ENCODE peak calls at places on chromosomes 4 and X, in six cellular contexts. T is heart left ventricle, M is pancreas, X is AG04449, O is nephron progenitor cell, F is GM13976. W is an unnamed sample.

GRCh38 chr4:159097785-159098184 is 5.1 kb upstream of the RAPGEF2 start:
- DNase-seq in M (no peak), T (no peak), F (no peak), X (no peak), O (no peak), W (no peak)

GRCh38 chr4:128334256-128334655 is 46.6 kb upstream of the PGRMC2 start:
- DNase-seq in M (no peak), T (no peak), F (no peak), O (no peak), X (no peak), W (no peak)

GRCh38 chr4:120261117-120261516 is 194.5 kb upstream of the MAD2L1 start:
- DNase-seq in T (no peak), F (no peak), M (no peak), X (no peak), O (no peak), W (no peak)

GRCh38 chrX:65451663-65452062 is 82.9 kb downstream of the LAS1L start:
- DNase-seq in T (no peak), F (peak; percentile 46), M (no peak), X (no peak), O (peak; percentile 10), W (peak; percentile 54)

GRCh38 chrX:49039598-49040375 is 3.4 kb downstream of the TFE3 start:
- DNase-seq in T (peak; percentile 76), F (no peak), O (peak; percentile 63), X (peak; percentile 74), M (peak; percentile 46), W (peak; percentile 53)

GRCh38 chrX:68827848-68828562 is 816 bp upstream of the EFNB1 start:
- DNase-seq in M (peak; percentile 65), T (peak; percentile 84), F (peak; percentile 65), O (peak; percentile 87), X (no peak), W (peak; percentile 73)

GRCh38 chrX:103817502-103817901 is 14.6 kb downstream of the RAB9B start:
- DNase-seq in F (peak; percentile 17), M (no peak), O (peak; percentile 25), T (no peak), X (no peak), W (peak; percentile 32)

GRCh38 chrX:9569875-9570274 is 105.0 kb downstream of the TBL1X start:
- DNase-seq in M (no peak), F (no peak), X (no peak), O (no peak), T (no peak), W (no peak)

GRCh38 chr4:183411291-183411861 is 33.1 kb upstream of the CDKN2AIP start:
- DNase-seq in X (no peak), O (no peak), T (no peak), F (no peak), M (no peak), W (no peak)

GRCh38 chr4:186104114-186104894 is at the start of gene FAM149A:
- DNase-seq in F (peak; percentile 65), T (no peak), O (peak; percentile 66), M (peak; percentile 87), X (no peak), W (peak; percentile 57)

GRCh38 chr4:70839537-70840093 is at the start of gene GRSF1:
- DNase-seq in X (peak; percentile 31), M (peak; percentile 93), O (peak; percentile 93), F (peak; percentile 94), T (peak; percentile 96), W (peak; percentile 94)

GRCh38 chr4:100289530-100289888 is 99.2 kb upstream of the DDIT4L start:
- DNase-seq in T (no peak), X (no peak), F (no peak), O (no peak), M (no peak), W (no peak)

GRCh38 chrX:19593684-19594083 is 78.4 kb upstream of the MAP3K15 start:
- DNase-seq in O (no peak), T (no peak), M (no peak), F (no peak), X (no peak), W (no peak)

GRCh38 chr4:3477750-3478430 is 14.8 kb downstream of the DOK7 start:
- DNase-seq in O (no peak), X (no peak), F (no peak), T (no peak), M (no peak), W (no peak)

GRCh38 chrX:40170830-40171512 is 73.2 kb upstream of the BCOR start:
- DNase-seq in X (no peak), F (no peak), T (peak; percentile 30), M (no peak), O (peak; percentile 42), W (no peak)

GRCh38 chr4:60683953-60684352 is 516.2 kb upstream of the ADGRL3 start:
- DNase-seq in M (no peak), T (no peak), O (no peak), X (peak; percentile 71), F (no peak), W (no peak)

GRCh38 chr4:17597517-17597916 is 16.9 kb upstream of the MED28 start:
- DNase-seq in T (no peak), X (no peak), F (no peak), M (no peak), O (no peak), W (no peak)

GRCh38 chrX:9940397-9940796 is 26.8 kb upstream of the CLDN34 start:
- DNase-seq in O (no peak), T (no peak), X (peak; percentile 37), F (no peak), M (no peak), W (no peak)

GRCh38 chrX:44071847-44072545 is 98.8 kb upstream of the NDP start:
- DNase-seq in F (no peak), O (no peak), M (no peak), X (no peak), T (no peak), W (no peak)

GRCh38 chrX:16653424-16653823 is 3.5 kb downstream of the S100G start:
- DNase-seq in X (no peak), M (no peak), O (no peak), T (no peak), F (no peak), W (no peak)

GRCh38 chr4:149161247-149161646 is 654.4 kb downstream of the IQCM start:
- DNase-seq in O (no peak), T (peak; percentile 25), X (peak; percentile 65), M (no peak), F (no peak), W (no peak)

GRCh38 chr4:36081185-36081584 is 163.1 kb downstream of the ARAP2 start:
- DNase-seq in M (no peak), X (no peak), F (peak; percentile 20), T (no peak), O (no peak), W (peak; percentile 22)

GRCh38 chr4:36082817-36083216 is 161.5 kb downstream of the ARAP2 start:
- DNase-seq in O (no peak), M (no peak), X (no peak), F (no peak), T (no peak), W (no peak)

DNA sequence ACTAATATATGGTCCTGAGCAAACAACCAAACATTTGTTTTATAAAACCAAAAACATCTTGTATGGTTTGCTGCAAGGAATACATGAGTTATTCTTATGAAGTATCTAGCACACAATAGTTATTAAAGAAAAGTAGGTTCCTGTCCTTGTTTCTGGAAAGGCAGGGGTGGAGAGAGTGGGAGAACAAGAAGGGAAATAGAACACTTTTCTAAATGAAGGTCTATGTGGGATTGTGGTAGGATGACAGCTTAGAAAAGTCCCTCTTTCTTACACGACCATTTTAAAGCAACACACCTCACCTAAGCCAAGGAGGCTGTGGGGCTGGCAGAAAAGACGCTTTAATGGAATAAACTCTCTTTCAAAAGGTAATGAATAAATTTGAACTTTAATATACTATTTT is 164.6 kb downstream of the ARAP2 start:
- DNase-seq in F (no peak), T (no peak), X (no peak), O (no peak), M (no peak), W (no peak)
- TF ChIP-seq CTCF in F (no peak), T (no peak), X (no peak), O (no peak), M (no peak), W (no peak)

GRCh38 chr4:39441593-39441992 is 17.1 kb downstream of the RPL9 start:
- DNase-seq in T (no peak), X (no peak), F (no peak), O (no peak), M (no peak), W (no peak)

GRCh38 chr4:39433878-39434492 is 24.7 kb downstream of the RPL9 start:
- DNase-seq in X (no peak), O (no peak), T (no peak), M (no peak), F (no peak), W (no peak)

DNA sequence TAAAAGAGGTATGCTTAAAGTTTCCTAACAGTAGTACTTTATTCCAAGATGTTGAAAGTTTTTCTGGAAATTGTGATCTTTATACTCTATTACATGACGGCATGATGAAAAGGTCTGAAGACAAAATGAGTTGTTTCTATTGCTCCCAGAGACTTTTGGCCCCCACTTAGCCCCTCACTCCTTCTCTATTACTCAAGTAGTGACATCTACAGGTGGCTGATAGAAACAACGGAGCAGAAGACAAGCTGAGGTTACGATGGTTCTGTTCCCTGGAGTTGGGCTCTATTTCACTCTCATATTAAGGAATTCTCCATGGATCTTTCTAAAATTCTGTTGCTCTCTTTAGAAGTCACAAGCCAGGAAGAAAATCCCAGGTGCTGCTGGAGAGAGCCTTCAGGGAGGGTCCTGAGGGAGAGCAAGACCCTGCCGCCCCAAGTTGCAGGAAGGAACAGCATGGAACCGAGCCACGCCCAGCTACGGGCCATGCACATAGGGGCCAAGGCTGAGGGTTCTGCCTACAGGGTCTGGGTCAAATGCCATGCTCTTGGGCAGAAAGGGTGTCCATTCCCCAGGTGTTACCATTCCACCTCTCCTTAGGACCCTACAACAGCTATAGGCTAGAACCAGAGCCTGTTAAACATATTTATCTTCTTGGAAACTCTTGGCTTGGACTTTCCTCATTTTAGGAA is 22.7 kb downstream of the RPL9 start:
- DNase-seq in M (no peak), X (no peak), T (no peak), F (no peak), O (no peak), W (no peak)
- TF ChIP-seq CTCF in M (no peak), X (peak; percentile 2), T (no peak), F (no peak), O (no peak), W (peak; percentile 31)

GRCh38 chrX:39112143-39112542 is 310.9 kb downstream of the MID1IP1 start:
- DNase-seq in F (no peak), X (no peak), M (no peak), T (no peak), O (no peak), W (no peak)

GRCh38 chrX:39115166-39115565 is 313.9 kb downstream of the MID1IP1 start:
- DNase-seq in X (no peak), T (no peak), F (no peak), O (no peak), M (no peak), W (no peak)
- TF ChIP-seq CTCF in X (no peak), T (no peak), F (no peak), O (no peak), M (no peak), W (no peak)

DNA sequence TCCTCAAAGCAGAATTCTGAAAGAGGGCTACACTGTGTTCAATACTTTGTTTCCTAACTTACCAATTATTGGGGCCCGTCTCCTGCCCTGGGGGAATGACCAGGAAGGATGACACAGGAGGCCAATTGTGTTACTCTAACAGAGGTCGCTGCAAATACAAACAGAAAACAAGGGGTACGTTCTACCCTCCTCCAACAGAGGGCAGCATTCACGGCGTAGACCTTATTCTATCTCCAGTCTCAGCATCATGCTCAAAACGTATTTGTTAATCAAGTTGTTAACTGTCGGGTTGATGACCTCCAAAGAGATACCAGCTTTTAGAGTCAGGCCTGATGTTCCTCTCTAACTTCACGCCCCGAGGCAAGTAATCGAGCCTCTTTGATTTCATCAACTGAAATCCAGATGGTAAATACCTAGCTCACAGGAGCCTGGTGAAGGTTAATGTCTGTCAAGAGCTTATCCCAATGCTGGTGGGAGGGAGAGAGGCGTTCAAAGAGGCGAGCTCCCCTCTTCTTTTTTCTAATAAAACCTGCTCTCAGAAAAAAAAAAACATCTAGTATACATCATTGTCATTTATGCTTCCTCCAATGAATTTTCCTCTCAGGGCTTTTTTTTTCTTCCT is 181.0 kb upstream of the KCNIP4 start:
- DNase-seq in F (no peak), M (no peak), T (no peak), X (no peak), O (peak; percentile 42), W (no peak)
- TF ChIP-seq CTCF in F (no peak), M (no peak), T (peak; percentile 25), X (peak; percentile 64), O (peak; percentile 56), W (peak; percentile 29)